ENCODE peak calls at places on chromosomes 4 and X, in seven cellular contexts. X is glutamatergic neuron, Y is GM23338, H is fibroblast of mammary gland, W is ovary, C is lung, D is GM20000. A is an unnamed sample.

GRCh38 chr4:80577991-80578390 is 242.5 kb downstream of the CFAP299 start:
- DNase-seq in X (no peak), Y (no peak), H (no peak), W (no peak), C (no peak), D (no peak), A (no peak)

GRCh38 chr4:79528241-79528706 is 120.2 kb upstream of the GK2 start:
- DNase-seq in X (no peak), Y (no peak), H (peak), W (no peak), C (no peak), D (no peak), A (no peak)

GRCh38 chr4:105181259-105181658 is 34.6 kb downstream of the TET2 start:
- DNase-seq in X (no peak), Y (peak), H (no peak), W (no peak), C (no peak), D (no peak), A (no peak)

GRCh38 chr4:121951570-121952110 is at the start of gene TRPC3:
- DNase-seq in X (peak), Y (peak), H (no peak), W (peak), C (no peak), D (peak), A (peak)

GRCh38 chrX:63686878-63687714 is 97.9 kb downstream of the ARHGEF9 start:
- DNase-seq in X (no peak), Y (peak), H (peak), W (no peak), C (no peak), D (peak), A (no peak)

GRCh38 chr4:163332526-163333405 is at the start of gene NPY1R:
- DNase-seq in X (peak), Y (peak), H (peak), W (peak), C (peak), D (peak), A (peak)

GRCh38 chrX:17616936-17617335 is 120.4 kb upstream of the SCML1 start:
- DNase-seq in X (no peak), Y (no peak), H (no peak), W (no peak), C (no peak), D (no peak), A (no peak)

GRCh38 chr4:54217642-54218486 is 11.2 kb upstream of the PDGFRA start:
- DNase-seq in X (peak), Y (peak), H (peak), W (peak), C (peak), D (peak), A (peak)

GRCh38 chr4:126396703-126397102 is 1081.9 kb downstream of the FAT4 start:
- DNase-seq in X (no peak), Y (peak), H (no peak), W (no peak), C (no peak), D (no peak), A (no peak)

GRCh38 chr4:62912531-62912930 is 1496.7 kb downstream of the TECRL start:
- DNase-seq in X (no peak), Y (no peak), H (no peak), W (peak), C (no peak), D (no peak), A (no peak)

GRCh38 chr4:173014113-173014558 is 154.5 kb upstream of the GALNT7 start:
- DNase-seq in X (peak), Y (peak), H (peak), W (no peak), C (no peak), D (no peak), A (no peak)

GRCh38 chr4:184282251-184282713 is 64.6 kb upstream of the ENPP6 start:
- DNase-seq in X (no peak), Y (peak), H (no peak), W (no peak), C (peak), D (no peak), A (no peak)

GRCh38 chr4:3248811-3249661 is at the start of gene MSANTD1:
- DNase-seq in X (peak), Y (peak), H (peak), W (no peak), C (no peak), D (no peak), A (no peak)

GRCh38 chr4:98166025-98166730 is 22.9 kb upstream of the STPG2 start:
- DNase-seq in X (no peak), Y (no peak), H (peak), W (no peak), C (no peak), D (no peak), A (no peak)
- TF ChIP-seq CTCF in X (no peak), Y (no peak), H (no peak), W (no peak), C (no peak), D (no peak), A (no peak)

GRCh38 chr4:139828966-139829662 is 163.5 kb downstream of the MGST2 start:
- DNase-seq in X (no peak), Y (no peak), H (no peak), W (no peak), C (no peak), D (no peak), A (no peak)

GRCh38 chr4:139838811-139839210 is 173.2 kb downstream of the MGST2 start:
- DNase-seq in X (no peak), Y (no peak), H (peak), W (no peak), C (no peak), D (no peak), A (no peak)

GRCh38 chr4:139834210-139834609 is 168.6 kb downstream of the MGST2 start:
- DNase-seq in X (peak), Y (peak), H (no peak), W (no peak), C (no peak), D (no peak), A (no peak)

GRCh38 chr4:139835006-139835405 is 169.4 kb downstream of the MGST2 start:
- DNase-seq in X (no peak), Y (no peak), H (no peak), W (no peak), C (no peak), D (no peak), A (no peak)

DNA sequence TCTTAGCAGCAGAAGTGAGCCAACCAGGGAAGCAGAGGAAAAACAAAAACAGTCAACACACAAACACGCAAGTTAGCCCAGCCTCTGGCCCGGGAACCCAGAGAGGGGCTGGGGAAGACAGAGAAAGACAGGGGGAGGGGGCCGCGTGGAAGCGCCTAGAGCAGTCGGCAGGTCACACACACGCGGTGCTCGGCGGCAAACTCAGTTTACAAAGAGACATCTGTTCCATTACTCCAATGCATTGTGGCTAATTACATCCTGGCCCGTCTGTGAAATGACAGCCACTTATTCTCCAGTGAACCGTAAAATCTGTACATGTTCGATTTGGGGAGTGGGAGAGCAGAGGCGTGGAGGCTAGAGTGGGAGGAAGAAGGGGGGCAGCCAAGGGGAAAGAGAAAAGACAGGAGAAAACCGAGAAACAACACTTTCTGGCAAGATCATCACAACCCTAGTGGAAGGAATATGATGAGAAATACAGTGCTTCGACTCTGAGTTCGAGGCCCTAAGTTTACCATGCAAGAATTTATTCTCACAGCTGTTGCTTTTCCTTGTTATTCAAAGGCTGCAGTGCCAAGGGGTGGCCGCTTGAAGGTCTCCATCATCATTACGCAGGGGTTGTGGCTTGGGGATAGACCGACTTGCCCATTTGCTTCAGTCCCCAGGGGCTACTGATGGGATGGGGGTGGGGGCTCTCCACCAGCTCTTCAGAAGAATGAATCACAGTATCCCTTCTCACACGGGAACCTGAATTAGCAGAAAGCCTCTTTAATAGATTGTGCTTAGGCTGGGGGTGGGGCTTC is 167.7 kb downstream of the MGST2 start:
- DNase-seq in X (peak), Y (peak), H (no peak), W (no peak), C (no peak), D (no peak), A (no peak)
- TF ChIP-seq CTCF in X (peak), Y (peak), H (no peak), W (no peak), C (no peak), D (no peak), A (no peak)

GRCh38 chr4:75940692-75941253 is at the start of gene NAAA:
- DNase-seq in X (peak), Y (peak), H (peak), W (peak), C (peak), D (peak), A (no peak)
- TF ChIP-seq CTCF in X (no peak), Y (no peak), H (no peak), W (no peak), C (no peak), D (peak), A (no peak)

GRCh38 chrX:31331928-31332327 is 260.1 kb upstream of the FTHL17 start:
- DNase-seq in X (no peak), Y (no peak), H (no peak), W (no peak), C (no peak), D (no peak), A (no peak)
- TF ChIP-seq CTCF in X (no peak), Y (no peak), H (no peak), W (no peak), C (no peak), D (no peak), A (no peak)

GRCh38 chr4:139889194-139889762 is 223.7 kb downstream of the MGST2 start:
- DNase-seq in X (no peak), Y (no peak), H (peak), W (no peak), C (no peak), D (no peak), A (no peak)

GRCh38 chr4:139892973-139893736 is 227.5 kb downstream of the MGST2 start:
- DNase-seq in X (no peak), Y (peak), H (no peak), W (no peak), C (no peak), D (no peak), A (no peak)

GRCh38 chr4:139887962-139888735 is 222.5 kb downstream of the MGST2 start:
- DNase-seq in X (no peak), Y (peak), H (no peak), W (no peak), C (peak), D (no peak), A (no peak)

GRCh38 chr4:139889901-139890300 is 224.3 kb downstream of the MGST2 start:
- DNase-seq in X (peak), Y (no peak), H (no peak), W (no peak), C (no peak), D (no peak), A (no peak)

GRCh38 chr4:139890810-139891209 is 225.2 kb downstream of the MGST2 start:
- DNase-seq in X (no peak), Y (no peak), H (peak), W (no peak), C (no peak), D (no peak), A (no peak)
- TF ChIP-seq CTCF in X (no peak), Y (no peak), H (no peak), W (no peak), C (no peak), D (no peak), A (no peak)

A was measured in progenitor cell of endocrine pancreas.